ENCODE peak calls at places on chromosomes 13 and 19, in seven cellular contexts. Z is H1, K is neuronal stem cell, B is H9, D is IMR-90, S is mesendoderm, U is mesenchymal stem cell. J is an unnamed sample.
A peak's percentile ranks its signal among the peaks of the same experiment; 100 is the strongest.

GRCh38 chr19:3407556-3408516 is 41.5 kb downstream of the NFIC start:
- DNase-seq in Z (no peak), K (no peak), B (no peak), D (no peak), S (no peak), U (no peak), J (no peak)

GRCh38 chr19:9427941-9428340 is 7.4 kb downstream of the ZNF266 start:
- DNase-seq in Z (no peak), K (no peak), B (no peak), D (no peak), S (peak; percentile 52), U (no peak), J (no peak)

GRCh38 chr13:45623516-45624090 is 8.1 kb upstream of the ERICH6B start:
- DNase-seq in Z (no peak), K (no peak), B (no peak), D (peak; percentile 16), S (peak; percentile 48), U (peak; percentile 33), J (no peak)

GRCh38 chr13:98022210-98022609 is 68.7 kb downstream of the IPO5 start:
- DNase-seq in Z (no peak), K (no peak), B (no peak), D (peak; percentile 93), S (peak; percentile 50), U (peak; percentile 85), J (peak; percentile 85)

GRCh38 chr19:39408392-39409206 is 2.0 kb downstream of the ZFP36 start:
- DNase-seq in Z (no peak), K (no peak), B (no peak), D (peak; percentile 52), S (no peak), U (peak; percentile 77), J (peak; percentile 48)

GRCh38 chr13:112968380-112968909 is 569 bp upstream of the MCF2L start:
- DNase-seq in Z (no peak), K (no peak), B (no peak), D (no peak), S (peak; percentile 25), U (no peak), J (no peak)

GRCh38 chr13:77537302-77537919 is 1.9 kb downstream of the SCEL start:
- DNase-seq in Z (no peak), K (no peak), B (no peak), D (no peak), S (no peak), U (no peak), J (no peak)

GRCh38 chr19:10713317-10713716 is 4.6 kb upstream of the DNM2 start:
- DNase-seq in Z (no peak), K (no peak), B (no peak), D (no peak), S (no peak), U (no peak), J (no peak)

GRCh38 chr13:33639640-33640080 is 178.3 kb upstream of the RFC3 start:
- DNase-seq in Z (no peak), K (no peak), B (no peak), D (no peak), S (no peak), U (no peak), J (peak; percentile 94)

GRCh38 chr13:42396501-42396900 is 124.5 kb downstream of the AKAP11 start:
- DNase-seq in Z (no peak), K (no peak), B (no peak), D (no peak), S (no peak), U (no peak), J (no peak)

GRCh38 chr13:97535619-97536018 is 101.7 kb downstream of the RAP2A start:
- DNase-seq in Z (no peak), K (no peak), B (no peak), D (peak; percentile 83), S (no peak), U (peak; percentile 40), J (no peak)

GRCh38 chr13:49908637-49909036 is 27.5 kb downstream of the SPRYD7 start:
- DNase-seq in Z (no peak), K (no peak), B (peak; percentile 29), D (no peak), S (peak; percentile 22), U (no peak), J (no peak)

GRCh38 chr13:76398426-76398825 is 487.8 kb downstream of the KCTD12 start:
- DNase-seq in Z (no peak), K (no peak), B (no peak), D (peak; percentile 5), S (no peak), U (no peak), J (no peak)

GRCh38 chr13:25980255-25980654 is 71.6 kb downstream of the SHISA2 start:
- DNase-seq in Z (peak; percentile 46), K (no peak), B (peak; percentile 80), D (peak; percentile 3), S (peak; percentile 91), U (peak; percentile 35), J (peak; percentile 41)

GRCh38 chr19:49387936-49388372 is at the start of gene KASH5:
- DNase-seq in Z (no peak), K (no peak), B (no peak), D (peak; percentile 8), S (no peak), U (no peak), J (peak; percentile 95)

GRCh38 chr13:65310663-65311328 is 1919.3 kb downstream of the PCDH9 start:
- DNase-seq in Z (no peak), K (no peak), B (no peak), D (no peak), S (no peak), U (no peak), J (no peak)

GRCh38 chr13:73481265-73481664 is 422.5 kb downstream of the KLF5 start:
- DNase-seq in Z (no peak), K (no peak), B (no peak), D (no peak), S (no peak), U (no peak), J (no peak)

GRCh38 chr19:23160766-23161165 is 43.9 kb downstream of the ZNF730 start:
- DNase-seq in Z (no peak), K (no peak), B (no peak), D (no peak), S (no peak), U (no peak), J (no peak)

GRCh38 chr19:30305346-30306060 is 66.7 kb upstream of the ZNF536 start:
- DNase-seq in Z (no peak), K (no peak), B (no peak), D (no peak), S (no peak), U (no peak), J (no peak)

GRCh38 chr19:28042516-28042915 is 1170.4 kb downstream of the UQCRFS1 start:
- DNase-seq in Z (no peak), K (no peak), B (no peak), D (no peak), S (no peak), U (no peak), J (no peak)
- H3K4ac ChIP-seq in Z (no peak overlapping the region), K (no peak overlapping the region), B (no peak overlapping the region), D (no peak overlapping the region), S (no peak overlapping the region), U (no peak overlapping the region), J (no peak overlapping the region)

DNA sequence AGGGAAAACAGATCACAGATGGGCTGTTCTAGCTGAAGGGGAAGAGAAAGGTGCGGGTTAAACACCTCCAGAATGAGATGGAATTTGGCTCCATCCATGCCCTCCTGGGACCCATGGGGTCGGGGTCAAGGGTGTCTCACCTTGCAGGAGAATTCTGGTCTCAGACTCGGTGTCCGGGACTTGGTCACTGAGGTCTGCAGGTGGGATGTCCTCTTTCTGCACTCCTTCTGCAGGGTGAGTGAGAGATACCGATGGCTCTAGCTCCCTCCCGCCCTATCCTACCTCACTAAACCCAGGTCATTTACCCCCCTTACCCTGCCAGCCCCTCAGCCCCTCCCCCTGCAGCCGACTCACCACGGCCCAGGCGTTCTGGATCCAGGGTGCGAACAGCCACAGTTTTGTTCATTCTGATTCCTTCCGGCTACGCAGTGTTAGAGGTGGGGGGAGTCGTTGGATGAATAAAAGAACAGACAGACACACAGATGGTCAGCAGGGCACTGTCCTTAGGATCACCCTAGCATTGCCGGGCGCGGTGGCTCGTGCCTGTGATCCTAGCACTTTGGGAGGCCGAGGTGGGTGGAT is 24.1 kb downstream of the C3 start:
- DNase-seq in Z (no peak), K (no peak), B (no peak), D (no peak), S (no peak), U (no peak), J (no peak)
- H3K23ac ChIP-seq in Z (no peak overlapping the region), K (peak overlapping the region; percentile 55), B (no peak overlapping the region), D (no peak overlapping the region), S (no peak overlapping the region), U (no peak overlapping the region), J (no peak overlapping the region)

DNA sequence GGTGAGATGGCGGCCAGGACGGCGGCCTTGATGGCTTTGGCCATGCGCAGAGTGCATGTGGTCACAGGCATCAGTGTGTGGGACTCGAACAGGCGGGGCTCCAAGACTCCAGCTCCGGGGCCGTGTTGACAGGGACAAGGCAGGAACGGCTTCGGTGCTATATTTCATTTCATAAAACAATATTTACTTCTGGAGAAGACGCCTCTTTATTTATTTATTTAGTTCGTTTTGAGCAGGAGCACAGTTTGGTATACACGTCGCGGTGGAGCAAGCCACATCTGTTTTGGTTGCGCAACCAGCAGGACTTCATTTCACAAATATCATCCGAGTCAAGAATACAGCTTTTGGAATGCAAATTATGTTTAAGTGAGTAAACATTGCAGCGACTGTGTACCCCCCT is 166.7 kb upstream of the TSHZ3 start:
- DNase-seq in Z (no peak), K (no peak), B (no peak), D (no peak), S (no peak), U (peak; percentile 15), J (no peak)
- H3K4ac ChIP-seq in Z (no peak overlapping the region), K (no peak overlapping the region), B (no peak overlapping the region), D (no peak overlapping the region), S (no peak overlapping the region), U (no peak overlapping the region), J (no peak overlapping the region)

GRCh38 chr19:34834513-34834912 is 61.5 kb upstream of the ZNF599 start:
- DNase-seq in Z (no peak), K (no peak), B (no peak), D (no peak), S (no peak), U (no peak), J (no peak)
- H3K23ac ChIP-seq in Z (no peak overlapping the region), K (no peak overlapping the region), B (no peak overlapping the region), D (no peak overlapping the region), S (no peak overlapping the region), U (no peak overlapping the region), J (no peak overlapping the region)

GRCh38 chr13:47190696-47191095 is 293.8 kb upstream of the HTR2A start:
- DNase-seq in Z (no peak), K (no peak), B (no peak), D (no peak), S (no peak), U (no peak), J (no peak)
- H3K4ac ChIP-seq in Z (no peak overlapping the region), K (no peak overlapping the region), B (no peak overlapping the region), D (no peak overlapping the region), S (no peak overlapping the region), U (no peak overlapping the region), J (no peak overlapping the region)

DNA sequence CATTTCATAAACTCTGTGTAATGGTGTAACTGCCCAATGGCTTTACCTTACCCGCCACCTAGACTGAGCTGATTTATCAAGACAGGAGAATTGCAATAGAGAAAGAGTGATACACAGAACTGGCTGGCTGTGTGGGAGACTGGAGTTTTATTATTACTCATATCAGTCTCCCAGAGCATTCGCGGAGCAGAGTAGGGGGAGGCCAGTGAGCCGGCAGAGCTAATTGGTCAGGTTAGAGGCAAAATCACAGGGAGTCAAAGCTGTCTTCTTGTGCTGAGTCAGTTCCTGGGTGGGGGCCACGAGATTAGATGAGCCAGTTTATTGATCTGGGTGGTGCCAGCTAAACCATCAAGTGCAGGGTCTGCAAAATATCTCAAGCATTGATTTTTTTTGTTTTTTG is 23.4 kb upstream of the SLITRK1 start:
- DNase-seq in Z (no peak), K (no peak), B (no peak), D (no peak), S (no peak), U (no peak), J (no peak)
- H3K23ac ChIP-seq in Z (no peak overlapping the region), K (no peak overlapping the region), B (no peak overlapping the region), D (no peak overlapping the region), S (no peak overlapping the region), U (no peak overlapping the region), J (no peak overlapping the region)